ENCODE peak calls at places on chromosome 21, in six cellular contexts. P is hippocampal formation, U is left kidney, J is GM12864, L is amygdala, D is NCI-H2029. I is an unnamed sample.

GRCh38 chr21:45403825-45404725 is 890 bp upstream of the COL18A1 start:
- DNase-seq in P (no peak), U (peak), J (no peak), L (no peak), D (no peak), I (peak)

GRCh38 chr21:35904995-35905972 is 155.0 kb downstream of the SETD4 start:
- DNase-seq in P (no peak), U (no peak), J (no peak), L (no peak), D (no peak), I (no peak)

GRCh38 chr21:33152228-33153130 is 77.3 kb upstream of the IFNAR2 start:
- DNase-seq in P (no peak), U (peak), J (no peak), L (no peak), D (no peak), I (no peak)

GRCh38 chr21:25956993-25957714 is 213.4 kb downstream of the APP start:
- DNase-seq in P (no peak), U (no peak), J (no peak), L (no peak), D (no peak), I (no peak)

GRCh38 chr21:26962516-26963305 is 4.2 kb downstream of the ADAMTS5 start:
- DNase-seq in P (no peak), U (no peak), J (no peak), L (no peak), D (no peak), I (no peak)

GRCh38 chr21:35338281-35338680 is 289.2 kb upstream of the RUNX1 start:
- DNase-seq in P (no peak), U (no peak), J (no peak), L (no peak), D (no peak), I (no peak)

GRCh38 chr21:37483776-37484175 is 117.2 kb downstream of the DYRK1A start:
- DNase-seq in P (no peak), U (no peak), J (no peak), L (no peak), D (no peak), I (no peak)

GRCh38 chr21:31781737-31782136 is 49.8 kb upstream of the SCAF4 start:
- DNase-seq in P (peak), U (peak), J (no peak), L (no peak), D (peak), I (peak)

GRCh38 chr21:14236180-14236579 is 20.2 kb downstream of the RBM11 start:
- DNase-seq in P (no peak), U (no peak), J (no peak), L (no peak), D (no peak), I (no peak)

GRCh38 chr21:45539046-45539795 is 3.0 kb downstream of the SLC19A1 start:
- DNase-seq in P (no peak), U (no peak), J (no peak), L (no peak), D (no peak), I (no peak)

GRCh38 chr21:46564391-46564790 is 40.5 kb downstream of the S100B start:
- DNase-seq in P (no peak), U (no peak), J (no peak), L (no peak), D (no peak), I (no peak)

GRCh38 chr21:31216206-31216605 is 127.9 kb downstream of the TIAM1 start:
- DNase-seq in P (no peak), U (no peak), J (no peak), L (no peak), D (no peak), I (no peak)

GRCh38 chr21:45109831-45110492 is 35.6 kb downstream of the ADARB1 start:
- DNase-seq in P (no peak), U (peak), J (peak), L (no peak), D (no peak), I (peak)

GRCh38 chr21:32544697-32545096 is 40.6 kb downstream of the TCP10L start:
- DNase-seq in P (no peak), U (no peak), J (no peak), L (no peak), D (no peak), I (no peak)

GRCh38 chr21:39712976-39713375 is 32.0 kb upstream of the IGSF5 start:
- DNase-seq in P (no peak), U (peak), J (no peak), L (no peak), D (peak), I (no peak)

GRCh38 chr21:45129231-45129923 is 55.0 kb downstream of the ADARB1 start:
- DNase-seq in P (no peak), U (no peak), J (no peak), L (no peak), D (no peak), I (no peak)

GRCh38 chr21:40717008-40717407 is 129.9 kb downstream of the DSCAM start:
- DNase-seq in P (no peak), U (no peak), J (no peak), L (no peak), D (peak), I (peak)

GRCh38 chr21:45974073-45975016 is 7.2 kb upstream of the COL6A1 start:
- DNase-seq in P (no peak), U (peak), J (no peak), L (no peak), D (no peak), I (peak)

GRCh38 chr21:33698088-33698487 is 55.8 kb downstream of the ITSN1 start:
- DNase-seq in P (no peak), U (no peak), J (no peak), L (no peak), D (no peak), I (no peak)

GRCh38 chr21:43893536-43894205 is 28.6 kb downstream of the AGPAT3 start:
- DNase-seq in P (no peak), U (no peak), J (no peak), L (no peak), D (no peak), I (no peak)

GRCh38 chr21:44057960-44058651 is 46.0 kb downstream of the TRAPPC10 start:
- DNase-seq in P (no peak), U (no peak), J (no peak), L (no peak), D (no peak), I (no peak)

GRCh38 chr21:41507521-41508414 is at the start of gene TMPRSS2:
- DNase-seq in P (no peak), U (peak), J (no peak), L (no peak), D (no peak), I (peak)

GRCh38 chr21:19535356-19535755 is 1131.8 kb upstream of the TMPRSS15 start:
- DNase-seq in P (no peak), U (no peak), J (no peak), L (no peak), D (no peak), I (no peak)

GRCh38 chr21:45537111-45537745 is 5.0 kb downstream of the SLC19A1 start:
- DNase-seq in P (no peak), U (no peak), J (no peak), L (no peak), D (no peak), I (no peak)

GRCh38 chr21:44093761-44094160 is 13.4 kb upstream of the PWP2 start:
- DNase-seq in P (no peak), U (no peak), J (no peak), L (no peak), D (no peak), I (no peak)

GRCh38 chr21:45910548-45911221 is 70.9 kb upstream of the COL6A1 start:
- DNase-seq in P (peak), U (no peak), J (no peak), L (no peak), D (no peak), I (peak)

GRCh38 chr21:37914211-37914900 is 1.9 kb downstream of the KCNJ6 start:
- DNase-seq in P (no peak), U (peak), J (no peak), L (no peak), D (peak), I (peak)

GRCh38 chr21:46116189-46116845 is 18.4 kb downstream of the COL6A2 start:
- DNase-seq in P (no peak), U (no peak), J (no peak), L (no peak), D (no peak), I (no peak)

GRCh38 chr21:42384184-42384583 is 11.7 kb downstream of the TMPRSS3 start:
- DNase-seq in P (no peak), U (no peak), J (no peak), L (no peak), D (peak), I (no peak)

GRCh38 chr21:15682182-15682895 is 47.4 kb upstream of the USP25 start:
- DNase-seq in P (no peak), U (no peak), J (no peak), L (no peak), D (no peak), I (no peak)

GRCh38 chr21:39738566-39738965 is 6.4 kb upstream of the IGSF5 start:
- DNase-seq in P (no peak), U (no peak), J (no peak), L (no peak), D (no peak), I (no peak)